ENCODE peak calls at places on chromosomes 4 and X, in six cellular contexts. S is B cell; Y is T47D; O is stimulated activated CD8-positive, alpha-beta memory T cell treated with anti-CD3 and anti-CD28 coated beads, Interleukin-4, amount 100 ng/mL, for 4 hours; J is H54; H is NT2/D1. X is an unnamed sample.

GRCh38 chr4:121873604-121874003 is 3.3 kb upstream of the BBS7 start:
- DNase-seq in S (no peak), Y (no peak), O (no peak), J (no peak), H (no peak), X (peak; percentile 11)

GRCh38 chr4:37666625-37667071 is 19.5 kb downstream of the RELL1 start:
- DNase-seq in S (no peak), Y (no peak), O (no peak), J (peak; percentile 57), H (no peak), X (peak; percentile 52)

GRCh38 chrX:39752820-39753219 is 344.9 kb downstream of the BCOR start:
- DNase-seq in S (no peak), Y (no peak), O (no peak), J (no peak), H (no peak), X (peak; percentile 3)

GRCh38 chr4:169253087-169253675 is 17.6 kb downstream of the SH3RF1 start:
- DNase-seq in S (no peak), Y (no peak), O (no peak), J (no peak), H (no peak), X (peak; percentile 26)

GRCh38 chrX:47502591-47503222 is 19.7 kb upstream of the ZNF41 start:
- DNase-seq in S (no peak), Y (no peak), O (no peak), J (no peak), H (no peak), X (peak; percentile 77)

GRCh38 chr4:83831588-83831987 is 295.7 kb downstream of the GPAT3 start:
- DNase-seq in S (no peak), Y (no peak), O (no peak), J (no peak), H (no peak), X (no peak)

GRCh38 chr4:122777846-122778501 is 45.5 kb downstream of the BBS12 start:
- DNase-seq in S (no peak), Y (no peak), O (no peak), J (no peak), H (no peak), X (peak; percentile 90)

GRCh38 chr4:81449018-81449417 is 22.7 kb downstream of the RASGEF1B start:
- DNase-seq in S (no peak), Y (no peak), O (no peak), J (no peak), H (no peak), X (no peak)

GRCh38 chr4:43485196-43485595 is 592.7 kb downstream of the GRXCR1 start:
- DNase-seq in S (no peak), Y (no peak), O (no peak), J (no peak), H (no peak), X (no peak)

GRCh38 chrX:129932792-129933321 is 26.9 kb downstream of the UTP14A start:
- DNase-seq in S (no peak), Y (no peak), O (no peak), J (no peak), H (no peak), X (no peak)

GRCh38 chrX:101291204-101291603 is at the start of gene TAF7L:
- DNase-seq in S (no peak), Y (no peak), O (no peak), J (no peak), H (no peak), X (no peak)

GRCh38 chr4:187059031-187059430 is 335.4 kb upstream of the FAT1 start:
- DNase-seq in S (no peak), Y (no peak), O (no peak), J (no peak), H (no peak), X (no peak)

GRCh38 chr4:55733874-55734437 is 85.6 kb upstream of the EXOC1L start:
- DNase-seq in S (no peak), Y (no peak), O (no peak), J (no peak), H (no peak), X (peak; percentile 22)

GRCh38 chr4:10179957-10180602 is 63.5 kb upstream of the WDR1 start:
- DNase-seq in S (no peak), Y (no peak), O (no peak), J (no peak), H (no peak), X (no peak)

GRCh38 chr4:8278421-8279287 is 9.1 kb downstream of the HTRA3 start:
- DNase-seq in S (peak; percentile 25), Y (no peak), O (no peak), J (peak; percentile 71), H (no peak), X (peak; percentile 44)

GRCh38 chrX:41332408-41332987 is 1.5 kb upstream of the DDX3X start:
- DNase-seq in S (no peak), Y (no peak), O (no peak), J (no peak), H (no peak), X (no peak)

GRCh38 chr4:25439913-25440477 is 62.9 kb downstream of the ANAPC4 start:
- DNase-seq in S (no peak), Y (peak; percentile 11), O (no peak), J (peak; percentile 38), H (peak; percentile 68), X (peak; percentile 52)

GRCh38 chr4:187075514-187075913 is 351.9 kb upstream of the FAT1 start:
- DNase-seq in S (no peak), Y (no peak), O (no peak), J (no peak), H (no peak), X (peak; percentile 13)

GRCh38 chr4:54542540-54543041 is 115.2 kb upstream of the KIT start:
- DNase-seq in S (no peak), Y (no peak), O (no peak), J (no peak), H (no peak), X (no peak)

GRCh38 chr4:48974979-48975640 is 11.0 kb upstream of the CWH43 start:
- DNase-seq in S (no peak), Y (no peak), O (no peak), J (no peak), H (no peak), X (no peak)

GRCh38 chr4:532588-533317 is 33.7 kb downstream of the PIGG start:
- DNase-seq in S (no peak), Y (peak; percentile 50), O (no peak), J (peak; percentile 55), H (peak; percentile 13), X (no peak)

GRCh38 chr4:15011166-15011565 is 8.9 kb downstream of the CPEB2 start:
- DNase-seq in S (no peak), Y (no peak), O (no peak), J (no peak), H (no peak), X (no peak)

GRCh38 chr4:182861346-182861745 is 55.8 kb downstream of the DCTD start:
- DNase-seq in S (no peak), Y (no peak), O (no peak), J (no peak), H (no peak), X (no peak)

GRCh38 chrX:11724122-11725017 is 33.7 kb upstream of the MSL3 start:
- DNase-seq in S (no peak), Y (peak; percentile 8), O (no peak), J (no peak), H (no peak), X (peak; percentile 5)

GRCh38 chr4:123547167-123547817 is 150.7 kb downstream of the SPRY1 start:
- DNase-seq in S (no peak), Y (no peak), O (no peak), J (no peak), H (no peak), X (no peak)

GRCh38 chrX:40318796-40319195 is 221.0 kb upstream of the BCOR start:
- DNase-seq in S (no peak), Y (no peak), O (no peak), J (no peak), H (no peak), X (no peak)

GRCh38 chr4:79163981-79164490 is 161.8 kb downstream of the NAA11 start:
- DNase-seq in S (no peak), Y (no peak), O (no peak), J (no peak), H (no peak), X (no peak)

GRCh38 chr4:82661601-82662000 is 99.8 kb upstream of the TMEM150C start:
- DNase-seq in S (no peak), Y (no peak), O (no peak), J (no peak), H (no peak), X (no peak)

GRCh38 chr4:187777954-187778353 is 217.6 kb upstream of the ZFP42 start:
- DNase-seq in S (no peak), Y (no peak), O (no peak), J (no peak), H (no peak), X (no peak)

GRCh38 chr4:164807611-164808010 is 53.7 kb downstream of the SMIM31 start:
- DNase-seq in S (no peak), Y (no peak), O (no peak), J (peak; percentile 2), H (peak; percentile 68), X (no peak)

GRCh38 chr4:109908741-109909140 is 3.9 kb upstream of the EGF start:
- DNase-seq in S (no peak), Y (no peak), O (no peak), J (no peak), H (no peak), X (no peak)